ENCODE peak calls at places on chromosomes 16 and 17, in four cellular contexts. K, S, X and L are unnamed samples.

GRCh38 chr16:87845213-87845612 is 24.1 kb downstream of the SLC7A5 start:
- ATAC-seq in K (no peak), X (no peak), S (peak), L (no peak)

GRCh38 chr17:8746501-8747236 is 2.0 kb upstream of the CCDC42 start:
- ATAC-seq in K (no peak), X (no peak), S (no peak), L (no peak)

GRCh38 chr17:10657123-10657522 is at the start of gene MYH3:
- ATAC-seq in X (no peak), K (no peak), S (no peak), L (no peak)

GRCh38 chr16:53417011-53417410 is 17.3 kb upstream of the RBL2 start:
- ATAC-seq in K (no peak), S (no peak), X (no peak), L (no peak)

GRCh38 chr17:1153795-1154546 is 25.8 kb downstream of the ABR start:
- ATAC-seq in K (peak), X (no peak), S (no peak), L (no peak)

GRCh38 chr16:12819126-12820117 is 15.7 kb upstream of the CPPED1 start:
- ATAC-seq in S (peak), X (peak), K (peak), L (peak)

GRCh38 chr17:38600906-38601305 is 4.8 kb downstream of the SRCIN1 start:
- ATAC-seq in K (no peak), X (no peak), S (no peak), L (no peak)

GRCh38 chr16:70428178-70428998 is 10.5 kb downstream of the ST3GAL2 start:
- ATAC-seq in S (peak), X (peak), K (peak), L (peak)

GRCh38 chr17:42132941-42133340 is 10.3 kb downstream of the HSPB9 start:
- ATAC-seq in S (peak), K (peak), X (peak), L (peak)

GRCh38 chr17:31373150-31374082 is 18.1 kb upstream of the RAB11FIP4 start:
- ATAC-seq in K (peak), X (peak), S (peak), L (peak)

GRCh38 chr17:76414334-76415295 is 30.2 kb downstream of the SPHK1 start:
- ATAC-seq in K (peak), S (no peak), X (no peak), L (no peak)